ENCODE peak calls at places on chromosomes 4 and X, in six cellular contexts. One of them, this sample, is unnamed.

GRCh38 chrX:154607370-154607769 is 11.7 kb downstream of the CTAG1B start:
- DNase-seq in naive B cell: no peak
- DNase-seq in stomach: no peak
- DNase-seq in smooth muscle cell of the brain vasculature: no peak
- DNase-seq in SK-N-DZ: no peak
- DNase-seq in iris pigment epithelial cell: no peak
- DNase-seq in this sample: no peak

GRCh38 chr4:114036426-114036825 is 57.0 kb upstream of the ARSJ start:
- DNase-seq in naive B cell: no peak
- DNase-seq in stomach: no peak
- DNase-seq in smooth muscle cell of the brain vasculature: no peak
- DNase-seq in SK-N-DZ: no peak
- DNase-seq in iris pigment epithelial cell: no peak
- DNase-seq in this sample: no peak

GRCh38 chrX:75522565-75523411 is at the start of gene ZDHHC15:
- DNase-seq in naive B cell: no peak
- DNase-seq in stomach: peak; percentile 55
- DNase-seq in smooth muscle cell of the brain vasculature: no peak
- DNase-seq in SK-N-DZ: peak; percentile 59
- DNase-seq in iris pigment epithelial cell: no peak
- DNase-seq in this sample: peak; percentile 14

GRCh38 chrX:54178100-54178940 is 4.7 kb downstream of the FAM120C start:
- DNase-seq in naive B cell: no peak
- DNase-seq in stomach: no peak
- DNase-seq in smooth muscle cell of the brain vasculature: no peak
- DNase-seq in SK-N-DZ: no peak
- DNase-seq in iris pigment epithelial cell: peak; percentile 85
- DNase-seq in this sample: no peak

GRCh38 chr4:171954650-171955049 is 141.4 kb downstream of the GALNTL6 start:
- DNase-seq in naive B cell: no peak
- DNase-seq in stomach: no peak
- DNase-seq in smooth muscle cell of the brain vasculature: no peak
- DNase-seq in SK-N-DZ: no peak
- DNase-seq in iris pigment epithelial cell: peak; percentile 5
- DNase-seq in this sample: no peak

GRCh38 chrX:99572711-99573110 is 837.4 kb downstream of the PCDH19 start:
- DNase-seq in naive B cell: no peak
- DNase-seq in stomach: no peak
- DNase-seq in smooth muscle cell of the brain vasculature: no peak
- DNase-seq in SK-N-DZ: no peak
- DNase-seq in iris pigment epithelial cell: no peak
- DNase-seq in this sample: no peak

GRCh38 chr4:39514888-39515401 is 12.3 kb downstream of the UGDH start:
- DNase-seq in naive B cell: no peak
- DNase-seq in stomach: peak; percentile 63
- DNase-seq in smooth muscle cell of the brain vasculature: no peak
- DNase-seq in SK-N-DZ: no peak
- DNase-seq in iris pigment epithelial cell: peak; percentile 49
- DNase-seq in this sample: no peak

GRCh38 chr4:40555176-40555900 is 74.3 kb downstream of the RBM47 start:
- DNase-seq in naive B cell: no peak
- DNase-seq in stomach: no peak
- DNase-seq in smooth muscle cell of the brain vasculature: no peak
- DNase-seq in SK-N-DZ: no peak
- DNase-seq in iris pigment epithelial cell: no peak
- DNase-seq in this sample: no peak

This sample was measured in GM06990.